ENCODE peak calls at places on chromosomes 1 and 21, in five cellular contexts. N is A549, K is GM12878, S is NB4, F is HepG2. A is an unnamed sample.

GRCh38 chr1:214678386-214678785 is 75.4 kb downstream of the CENPF start:
- DNase-seq in F (peak), N (peak), K (no peak), S (no peak), A (no peak)

GRCh38 chr1:30652151-30652915 is 71.1 kb downstream of the MATN1 start:
- DNase-seq in F (no peak), N (no peak), K (no peak), S (no peak), A (no peak)

GRCh38 chr1:56200446-56200845 is 378.9 kb downstream of the PLPP3 start:
- DNase-seq in N (no peak), K (no peak), S (no peak), F (no peak), A (no peak)

GRCh38 chr1:116488052-116488451 is 82.8 kb downstream of the CD58 start:
- DNase-seq in N (no peak), K (no peak), S (no peak), F (no peak), A (no peak)

GRCh38 chr1:43973981-43974442 is 748 bp upstream of the ATP6V0B start:
- DNase-seq in S (no peak), N (no peak), K (no peak), F (no peak), A (no peak)

GRCh38 chr1:248748211-248748610 is 7.3 kb downstream of the LYPD8 start:
- DNase-seq in N (no peak), F (no peak), K (no peak), S (no peak), A (no peak)

GRCh38 chr21:46661627-46662366 is 26.3 kb downstream of the PRMT2 start:
- DNase-seq in K (no peak), F (no peak), S (no peak), N (no peak), A (no peak)

GRCh38 chr1:29754608-29755375 is 518.5 kb downstream of the PTPRU start:
- DNase-seq in F (no peak), N (no peak), K (no peak), S (no peak), A (no peak)

GRCh38 chr1:86811539-86811938 is 102.4 kb downstream of the SELENOF start:
- DNase-seq in S (no peak), F (peak), N (no peak), K (no peak), A (peak)

GRCh38 chr21:46634966-46635323 is 529 bp upstream of the PRMT2 start:
- DNase-seq in N (peak), K (peak), F (peak), S (peak), A (peak)

GRCh38 chr1:28087614-28088167 is 719 bp downstream of the EYA3 start:
- DNase-seq in N (no peak), K (no peak), S (peak), F (peak), A (no peak)

GRCh38 chr1:208264469-208265126 is 20.4 kb upstream of the PLXNA2 start:
- DNase-seq in S (no peak), K (no peak), F (no peak), N (no peak), A (no peak)

GRCh38 chr1:165574295-165574694 is 30.5 kb downstream of the LRRC52 start:
- DNase-seq in K (no peak), N (no peak), S (no peak), F (no peak), A (no peak)

GRCh38 chr21:15192243-15192642 is 127.4 kb upstream of the NRIP1 start:
- DNase-seq in S (no peak), F (no peak), N (peak), K (no peak), A (no peak)

GRCh38 chr1:53891021-53891420 is 1.4 kb upstream of the YIPF1 start:
- DNase-seq in N (no peak), S (no peak), F (no peak), K (no peak), A (no peak)

GRCh38 chr1:229896306-229896705 is 170.7 kb upstream of the GALNT2 start:
- DNase-seq in F (no peak), K (no peak), N (no peak), S (no peak), A (no peak)

GRCh38 chr1:157775101-157775870 is 1.6 kb downstream of the FCRL2 start:
- DNase-seq in N (no peak), S (no peak), F (no peak), K (no peak), A (no peak)

GRCh38 chr1:204350857-204351573 is 8.7 kb downstream of the PLEKHA6 start:
- DNase-seq in K (no peak), N (no peak), S (no peak), F (no peak), A (peak)
- TF ChIP-seq MAX in K (no peak), N (no peak), S (no peak), F (no peak), A (no peak)

GRCh38 chr1:19156676-19157075 is 53.4 kb downstream of the UBR4 start:
- DNase-seq in N (no peak), K (no peak), F (no peak), S (no peak), A (no peak)
- TF ChIP-seq MAX in N (no peak), K (no peak), F (no peak), S (no peak), A (no peak)

DNA sequence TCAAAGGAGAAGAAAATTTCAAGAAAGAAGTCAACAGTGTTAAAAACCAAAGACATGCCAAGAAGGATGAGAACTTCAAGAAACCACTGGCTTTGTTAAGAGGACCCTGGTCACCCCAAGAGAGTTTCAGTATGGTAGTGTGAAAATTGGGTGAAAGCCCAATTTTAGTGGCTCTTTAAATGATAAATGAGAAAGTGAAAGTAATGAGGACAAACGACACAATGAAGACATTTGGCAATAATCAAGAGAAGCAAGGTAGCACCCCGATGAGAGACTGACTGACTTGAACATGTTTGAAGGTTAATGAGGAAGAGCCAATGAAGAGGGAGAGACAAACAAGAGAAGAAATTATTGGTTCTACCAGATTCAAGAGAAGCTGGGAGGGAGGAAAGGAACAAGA is 36.9 kb downstream of the DNASE2B start:
- DNase-seq in F (no peak), S (peak), K (peak), N (no peak), A (no peak)
- TF ChIP-seq MAX in F (no peak), S (no peak), K (no peak), N (no peak), A (no peak)

GRCh38 chr1:147897030-147897756 is 5.4 kb upstream of the GJA8 start:
- DNase-seq in S (no peak), F (no peak), K (no peak), N (no peak), A (no peak)
- TF ChIP-seq MAX in S (no peak), F (no peak), K (no peak), N (no peak), A (no peak)